ENCODE peak calls at places on chromosomes 7 and 10, in five cellular contexts. A, R, V, Z and C are unnamed samples. For H3K36me3, the result is how much of the 10 kb centered on the place peaks cover.

GRCh38 chr7:156524737-156525597 is 115.6 kb upstream of the RNF32 start:
- DNase-seq in A (no peak), R (no peak), V (peak), Z (no peak), C (no peak)

GRCh38 chr10:126749030-126749655 is 78.7 kb upstream of the C10orf90 start:
- DNase-seq in A (peak), R (peak), V (peak), Z (peak), C (peak)

GRCh38 chr7:144256112-144256511 is 8.5 kb downstream of the OR2A7 start:
- DNase-seq in A (no peak), R (no peak), V (no peak), Z (no peak), C (no peak)

GRCh38 chr7:116122972-116123595 is 87.3 kb upstream of the TES start:
- DNase-seq in A (no peak), R (no peak), V (peak), Z (no peak), C (no peak)

GRCh38 chr7:15618275-15618674 is 56.5 kb upstream of the AGMO start:
- DNase-seq in A (no peak), R (no peak), V (no peak), Z (no peak), C (no peak)

GRCh38 chr10:123548779-123549178 is 117.4 kb upstream of the GPR26 start:
- DNase-seq in A (no peak), R (no peak), V (no peak), Z (no peak), C (no peak)

GRCh38 chr10:63068246-63068645 is 64.9 kb upstream of the NRBF2 start:
- DNase-seq in A (no peak), R (no peak), V (no peak), Z (no peak), C (no peak)

GRCh38 chr10:33306126-33306525 is 28.3 kb downstream of the NRP1 start:
- DNase-seq in A (no peak), R (no peak), V (no peak), Z (no peak), C (no peak)

GRCh38 chr7:22544245-22544644 is 44.3 kb upstream of the STEAP1B start:
- DNase-seq in A (no peak), R (no peak), V (no peak), Z (no peak), C (no peak)

GRCh38 chr7:36116347-36117200 is 36.5 kb upstream of the EEPD1 start:
- DNase-seq in A (no peak), R (no peak), V (no peak), Z (no peak), C (no peak)

GRCh38 chr10:133419211-133419950 is 5.0 kb downstream of the SPRN start:
- DNase-seq in A (no peak), R (no peak), V (no peak), Z (peak), C (no peak)

GRCh38 chr10:5614081-5614721 is 52.2 kb downstream of the ASB13 start:
- DNase-seq in A (no peak), R (no peak), V (no peak), Z (no peak), C (no peak)

GRCh38 chr7:109751241-109751640 is 1181.6 kb downstream of the DNAJB9 start:
- DNase-seq in A (no peak), R (no peak), V (no peak), Z (no peak), C (no peak)

GRCh38 chr10:74186678-74187077 is 35.7 kb downstream of the ADK start:
- DNase-seq in A (no peak), R (no peak), V (no peak), Z (no peak), C (no peak)

GRCh38 chr10:127182161-127182560 is 14.2 kb downstream of the INSYN2A start:
- DNase-seq in A (no peak), R (no peak), V (no peak), Z (no peak), C (no peak)

GRCh38 chr7:3082386-3082785 is 38.7 kb upstream of the CARD11 start:
- DNase-seq in A (no peak), R (no peak), V (no peak), Z (no peak), C (no peak)

GRCh38 chr10:77131214-77131613 is 506.4 kb downstream of the KCNMA1 start:
- DNase-seq in A (no peak), R (no peak), V (no peak), Z (no peak), C (no peak)

GRCh38 chr10:1395025-1395981 is 339.1 kb downstream of the WDR37 start:
- DNase-seq in A (no peak), R (no peak), V (no peak), Z (no peak), C (no peak)

GRCh38 chr10:30970760-30971460 is 60.8 kb downstream of the ZNF438 start:
- DNase-seq in A (no peak), R (no peak), V (no peak), Z (no peak), C (no peak)

GRCh38 chr10:10498781-10499180 is 518.9 kb upstream of the CELF2 start:
- DNase-seq in A (no peak), R (no peak), V (no peak), Z (no peak), C (no peak)

GRCh38 chr10:102735065-102735562 is 8.6 kb upstream of the WBP1L start:
- DNase-seq in A (no peak), R (no peak), V (no peak), Z (no peak), C (no peak)

GRCh38 chr7:36763084-36763807 is 39.0 kb upstream of the AOAH start:
- DNase-seq in A (no peak), R (no peak), V (no peak), Z (no peak), C (no peak)

GRCh38 chr7:149880871-149881301 is 7.1 kb downstream of the ATP6V0E2 start:
- DNase-seq in A (no peak), R (peak), V (peak), Z (peak), C (no peak)

GRCh38 chr7:87933605-87933952 is 472 bp upstream of the ADAM22 start:
- DNase-seq in A (no peak), R (no peak), V (no peak), Z (no peak), C (no peak)
- H3K4me3 ChIP-seq in A (peak), R (peak), V (peak), Z (peak), C (peak)

DNA sequence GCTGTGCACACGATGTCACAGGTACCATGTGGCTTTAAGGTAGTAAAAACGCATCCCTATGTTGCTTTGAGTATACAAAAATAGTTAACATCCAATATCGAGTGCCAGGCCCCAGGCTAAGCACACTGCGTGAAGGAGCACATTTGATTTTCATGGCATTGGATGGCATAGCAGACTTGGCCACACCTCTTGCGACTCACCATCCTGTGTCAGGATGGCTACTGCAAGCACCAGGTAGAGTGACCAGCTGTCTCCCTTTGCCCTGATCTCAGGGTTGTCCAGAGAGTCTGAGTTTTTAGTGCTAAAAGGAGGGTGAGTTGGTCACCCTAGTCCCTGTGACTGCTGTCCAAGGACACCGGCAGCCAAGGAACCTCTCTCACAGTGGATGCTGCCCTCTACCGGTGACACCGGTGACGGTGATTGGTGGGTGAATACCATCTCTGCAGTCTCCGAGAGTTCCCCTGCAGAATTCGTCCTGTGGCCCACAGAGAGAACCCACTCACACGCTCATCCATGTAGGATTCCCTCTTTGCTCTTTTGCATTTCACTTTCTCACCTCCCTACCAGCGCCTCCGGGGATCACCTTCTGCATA is 76.1 kb downstream of the BICC1 start:
- DNase-seq in A (no peak), R (no peak), V (no peak), Z (peak), C (no peak)
- TF ChIP-seq CTCF in A (no peak), R (peak), V (no peak), Z (peak), C (peak)

GRCh38 chr7:47283497-47284131 is 298.3 kb downstream of the TNS3 start:
- DNase-seq in A (peak), R (no peak), V (peak), Z (no peak), C (no peak)
- H3K36me3 ChIP-seq in A (half or more), R (half or more), V (under half), Z (under half), C (half or more)

GRCh38 chr10:19815036-19815435 is 1.2 kb upstream of the PLXDC2 start:
- DNase-seq in A (no peak), R (no peak), V (no peak), Z (no peak), C (no peak)
- H3K4me3 ChIP-seq in A (peak), R (peak), V (peak), Z (peak), C (no peak)

DNA sequence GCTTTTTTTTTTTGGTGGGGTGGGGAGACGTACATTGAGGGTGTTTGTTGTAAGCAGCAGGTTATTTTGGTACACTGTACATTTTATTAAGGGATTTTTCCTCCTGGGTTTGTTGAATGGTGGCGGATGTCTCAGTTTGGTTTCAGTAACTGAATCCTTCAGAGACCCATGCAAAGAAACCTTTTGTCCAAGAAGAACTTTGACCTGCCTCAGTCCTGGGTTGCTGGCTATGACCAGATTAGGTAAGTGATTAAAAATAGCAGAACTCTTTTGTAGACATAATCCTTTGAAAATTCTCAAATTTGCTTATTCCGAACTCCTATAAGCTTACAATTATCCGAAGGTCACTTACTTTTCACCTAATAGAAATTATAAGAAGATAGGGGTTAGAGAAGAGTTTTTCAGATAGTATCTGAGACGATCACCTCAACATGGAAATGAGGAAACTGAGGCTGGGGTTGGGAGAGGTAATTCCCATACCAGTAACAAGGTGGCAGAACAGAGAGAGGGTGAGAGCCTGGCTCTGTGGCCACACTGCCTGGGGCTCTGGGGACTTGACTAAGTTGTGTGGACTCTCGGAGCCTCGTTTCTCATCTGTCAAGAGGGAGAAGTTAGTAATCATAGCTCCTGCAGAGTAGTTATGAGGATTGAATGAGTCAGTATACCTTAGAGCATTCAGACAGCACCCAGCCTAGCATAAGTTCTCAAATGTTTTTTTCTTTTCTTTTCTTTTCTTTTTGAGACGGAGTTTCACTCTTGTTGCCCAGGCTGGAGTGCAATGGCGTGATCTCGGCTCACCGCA is 87.4 kb downstream of the CCNY start:
- DNase-seq in A (no peak), R (no peak), V (no peak), Z (no peak), C (no peak)
- TF ChIP-seq CTCF in A (no peak), R (no peak), V (no peak), Z (no peak), C (no peak)

GRCh38 chr7:5709347-5709950 is 72.0 kb downstream of the RNF216 start:
- DNase-seq in A (no peak), R (no peak), V (no peak), Z (no peak), C (peak)
- H3K36me3 ChIP-seq in A (half or more), R (half or more), V (under half), Z (under half), C (under half)

GRCh38 chr7:50069613-50070012 is 23.4 kb downstream of the ZPBP start:
- DNase-seq in A (peak), R (no peak), V (no peak), Z (peak), C (no peak)

GRCh38 chr7:50068026-50068425 is 25.0 kb downstream of the ZPBP start:
- DNase-seq in A (no peak), R (no peak), V (no peak), Z (no peak), C (no peak)

GRCh38 chr7:50073093-50073492 is 20.0 kb downstream of the ZPBP start:
- DNase-seq in A (no peak), R (no peak), V (no peak), Z (no peak), C (no peak)

GRCh38 chr7:50068850-50069551 is 24.0 kb downstream of the ZPBP start:
- DNase-seq in A (no peak), R (no peak), V (peak), Z (no peak), C (no peak)
- H3K4me3 ChIP-seq in A (peak), R (peak), V (peak), Z (peak), C (peak)

GRCh38 chr7:139895141-139895829 is 66.2 kb downstream of the TBXAS1 start:
- DNase-seq in A (no peak), R (no peak), V (no peak), Z (no peak), C (no peak)
- TF ChIP-seq CTCF in A (no peak), R (no peak), V (no peak), Z (no peak), C (no peak)

GRCh38 chr7:140347218-140347617 is 51.1 kb downstream of the SLC37A3 start:
- DNase-seq in A (no peak), R (no peak), V (no peak), Z (no peak), C (no peak)

GRCh38 chr7:140349172-140349771 is 49.1 kb downstream of the SLC37A3 start:
- DNase-seq in A (no peak), R (no peak), V (no peak), Z (no peak), C (no peak)

GRCh38 chr7:140345426-140345825 is 52.9 kb downstream of the SLC37A3 start:
- DNase-seq in A (no peak), R (no peak), V (no peak), Z (no peak), C (no peak)

GRCh38 chr7:140348161-140348849 is 50.0 kb downstream of the SLC37A3 start:
- DNase-seq in A (no peak), R (no peak), V (no peak), Z (no peak), C (peak)

DNA sequence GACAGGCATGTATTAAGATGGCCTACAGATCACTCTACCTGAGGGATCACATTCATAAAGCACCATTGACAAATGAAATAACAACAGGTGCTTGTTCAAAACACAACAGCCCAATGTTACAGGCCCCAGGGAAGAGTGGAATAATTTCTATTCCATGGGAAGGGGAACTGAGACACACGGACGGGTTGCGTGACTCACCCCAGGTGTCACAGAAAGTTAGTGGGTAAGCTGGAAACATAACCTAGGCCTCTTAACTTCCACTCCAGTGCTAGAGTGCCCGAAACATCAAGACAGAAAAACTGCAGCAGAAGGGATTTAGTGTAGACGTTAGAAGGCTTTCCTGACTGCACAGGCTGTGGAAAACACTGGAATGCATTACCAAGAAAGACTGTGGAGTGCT is 48.3 kb downstream of the SLC37A3 start:
- DNase-seq in A (no peak), R (no peak), V (no peak), Z (no peak), C (no peak)
- H3K36me3 ChIP-seq in A (under half), R (half or more), V (under half), Z (under half), C (under half)